ENCODE peak calls at places on chromosomes 6 and 20, in five cellular contexts. R is effector CD4-positive, alpha-beta T cell; A is tibial nerve; B is retina; Q is stimulated activated naive CD4-positive, alpha-beta T cell. F is an unnamed sample.

GRCh38 chr6:133893324-133893692 is 4.4 kb downstream of the TCF21 start:
- DNase-seq in R (no peak), A (no peak), B (no peak), Q (no peak), F (no peak)

GRCh38 chr20:23162887-23163286 is 76.8 kb upstream of the CD93 start:
- DNase-seq in R (no peak), A (no peak), B (no peak), Q (no peak), F (no peak)

GRCh38 chr6:35282472-35282871 is 15.1 kb upstream of the DEF6 start:
- DNase-seq in R (no peak), A (no peak), B (no peak), Q (no peak), F (no peak)

GRCh38 chr6:9409126-9409525 is 973.8 kb upstream of the SLC35B3 start:
- DNase-seq in R (no peak), A (no peak), B (no peak), Q (no peak), F (no peak)

GRCh38 chr6:17115251-17116089 is 13.6 kb downstream of the STMND1 start:
- DNase-seq in R (no peak), A (no peak), B (no peak), Q (no peak), F (no peak)

GRCh38 chr6:143241110-143241509 is 180.4 kb downstream of the AIG1 start:
- DNase-seq in R (no peak), A (no peak), B (no peak), Q (no peak), F (no peak)

GRCh38 chr6:160783741-160784140 is 81.7 kb downstream of the PLG start:
- DNase-seq in R (no peak), A (no peak), B (no peak), Q (no peak), F (no peak)

GRCh38 chr20:12153616-12154015 is 235.9 kb downstream of the BTBD3 start:
- DNase-seq in R (no peak), A (no peak), B (no peak), Q (no peak), F (no peak)

GRCh38 chr6:86856937-86857563 is 80.3 kb upstream of the HTR1E start:
- DNase-seq in R (no peak), A (peak), B (peak), Q (no peak), F (no peak)

GRCh38 chr6:33298773-33299236 is at the start of gene RGL2:
- DNase-seq in R (peak), A (peak), B (no peak), Q (no peak), F (peak)

GRCh38 chr20:19552144-19552895 is 205.7 kb upstream of the RIN2 start:
- DNase-seq in R (no peak), A (no peak), B (peak), Q (no peak), F (no peak)

GRCh38 chr6:13226071-13226470 is 102.3 kb downstream of the TBC1D7 start:
- DNase-seq in R (no peak), A (no peak), B (no peak), Q (no peak), F (no peak)

GRCh38 chr20:5996765-5997164 is 46.3 kb downstream of the MCM8 start:
- DNase-seq in R (peak), A (no peak), B (no peak), Q (no peak), F (no peak)

GRCh38 chr6:53831081-53831839 is 36.5 kb downstream of the LRRC1 start:
- DNase-seq in R (no peak), A (no peak), B (no peak), Q (no peak), F (no peak)

GRCh38 chr20:48932375-48932941 is 10.9 kb downstream of the ARFGEF2 start:
- DNase-seq in R (no peak), A (no peak), B (no peak), Q (no peak), F (no peak)

GRCh38 chr6:160036790-160037206 is 67.9 kb downstream of the IGF2R start:
- DNase-seq in R (no peak), A (peak), B (no peak), Q (no peak), F (no peak)

GRCh38 chr6:17914651-17915050 is 72.8 kb downstream of the KIF13A start:
- DNase-seq in R (no peak), A (no peak), B (no peak), Q (no peak), F (no peak)

GRCh38 chr6:56490994-56491393 is 151.7 kb downstream of the DST start:
- DNase-seq in R (no peak), A (no peak), B (no peak), Q (no peak), F (no peak)

GRCh38 chr20:33662172-33662571 is at the start of gene C20orf144:
- DNase-seq in R (no peak), A (no peak), B (no peak), Q (no peak), F (no peak)

GRCh38 chr20:23749746-23750145 is 989 bp downstream of the CST1 start:
- DNase-seq in R (no peak), A (no peak), B (no peak), Q (no peak), F (no peak)

GRCh38 chr6:41257369-41258195 is 28.9 kb downstream of the TREM1 start:
- DNase-seq in R (no peak), A (peak), B (no peak), Q (no peak), F (no peak)

GRCh38 chr6:18528084-18528743 is 141.1 kb downstream of the RNF144B start:
- DNase-seq in R (no peak), A (no peak), B (no peak), Q (no peak), F (no peak)

GRCh38 chr6:163414367-163415175 is at the start of gene QKI:
- DNase-seq in R (peak), A (peak), B (peak), Q (peak), F (peak)

GRCh38 chr6:111711476-111711875 is 105.8 kb upstream of the TRAF3IP2 start:
- DNase-seq in R (no peak), A (no peak), B (peak), Q (no peak), F (no peak)

GRCh38 chr6:19715166-19715558 is 122.0 kb upstream of the ID4 start:
- DNase-seq in R (no peak), A (no peak), B (no peak), Q (no peak), F (no peak)

GRCh38 chr20:54132612-54133433 is 41.0 kb downstream of the CYP24A1 start:
- DNase-seq in R (no peak), A (peak), B (no peak), Q (no peak), F (no peak)

GRCh38 chr6:80553071-80553740 is 446.7 kb downstream of the BCKDHB start:
- DNase-seq in R (no peak), A (no peak), B (peak), Q (no peak), F (no peak)

GRCh38 chr6:7813704-7814103 is 87.8 kb downstream of the BMP6 start:
- DNase-seq in R (no peak), A (no peak), B (no peak), Q (no peak), F (no peak)

GRCh38 chr6:20291764-20292227 is 79.5 kb upstream of the MBOAT1 start:
- DNase-seq in R (peak), A (peak), B (peak), Q (peak), F (peak)

GRCh38 chr6:165755583-165755982 is 92.5 kb upstream of the PDE10A start:
- DNase-seq in R (no peak), A (no peak), B (no peak), Q (no peak), F (no peak)

GRCh38 chr20:1430004-1430451 is 36.6 kb downstream of the NSFL1C start:
- DNase-seq in R (no peak), A (no peak), B (no peak), Q (no peak), F (no peak)

GRCh38 chr20:47031821-47032220 is 137.2 kb downstream of the EYA2 start:
- DNase-seq in R (no peak), A (no peak), B (no peak), Q (no peak), F (no peak)